ENCODE peak calls at places on chromosome 12, in six cellular contexts. N is IMR-90, T is H9, O is trophoblast cell, R is neuronal stem cell, E is H1. Z is an unnamed sample.

GRCh38 chr12:20596036-20596435 is 99.1 kb upstream of the SLCO1C1 start:
- DNase-seq in N (no peak), T (no peak), O (no peak), R (no peak), E (no peak), Z (no peak)

GRCh38 chr12:124321040-124321481 is 26.2 kb downstream of the RFLNA start:
- DNase-seq in N (peak; percentile 39), T (peak; percentile 85), O (peak; percentile 69), R (peak; percentile 26), E (peak; percentile 99), Z (peak; percentile 62)

GRCh38 chr12:101097829-101098580 is 112.0 kb downstream of the SLC5A8 start:
- DNase-seq in N (no peak), T (no peak), O (no peak), R (no peak), E (no peak), Z (no peak)

GRCh38 chr12:50188875-50189575 is 21.9 kb upstream of the CERS5 start:
- DNase-seq in N (no peak), T (no peak), O (no peak), R (no peak), E (no peak), Z (no peak)

GRCh38 chr12:2259368-2259767 is 206.6 kb downstream of the CACNA1C start:
- DNase-seq in N (no peak), T (no peak), O (no peak), R (no peak), E (no peak), Z (peak; percentile 61)

GRCh38 chr12:131113562-131113961 is 159.9 kb downstream of the ADGRD1 start:
- DNase-seq in N (no peak), T (no peak), O (no peak), R (no peak), E (no peak), Z (no peak)

GRCh38 chr12:131101703-131102492 is 148.2 kb downstream of the ADGRD1 start:
- DNase-seq in N (no peak), T (peak; percentile 21), O (no peak), R (no peak), E (no peak), Z (no peak)

GRCh38 chr12:110266980-110267620 is 13.9 kb upstream of the ATP2A2 start:
- DNase-seq in N (peak; percentile 74), T (no peak), O (no peak), R (no peak), E (no peak), Z (peak; percentile 82)

GRCh38 chr12:43226151-43226550 is 325.9 kb downstream of the ADAMTS20 start:
- DNase-seq in N (no peak), T (no peak), O (no peak), R (no peak), E (no peak), Z (no peak)

GRCh38 chr12:70757830-70758493 is 120.7 kb upstream of the PTPRB start:
- DNase-seq in N (no peak), T (no peak), O (no peak), R (no peak), E (no peak), Z (no peak)

GRCh38 chr12:121775501-121775900 is 18.0 kb downstream of the RHOF start:
- DNase-seq in N (no peak), T (no peak), O (no peak), R (no peak), E (no peak), Z (no peak)

GRCh38 chr12:110312581-110313360 is 31.7 kb downstream of the ATP2A2 start:
- DNase-seq in N (peak; percentile 72), T (no peak), O (peak; percentile 64), R (no peak), E (peak; percentile 14), Z (peak; percentile 70)

GRCh38 chr12:28278499-28278898 is 88.2 kb downstream of the CCDC91 start:
- DNase-seq in N (no peak), T (no peak), O (no peak), R (no peak), E (no peak), Z (no peak)

DNA sequence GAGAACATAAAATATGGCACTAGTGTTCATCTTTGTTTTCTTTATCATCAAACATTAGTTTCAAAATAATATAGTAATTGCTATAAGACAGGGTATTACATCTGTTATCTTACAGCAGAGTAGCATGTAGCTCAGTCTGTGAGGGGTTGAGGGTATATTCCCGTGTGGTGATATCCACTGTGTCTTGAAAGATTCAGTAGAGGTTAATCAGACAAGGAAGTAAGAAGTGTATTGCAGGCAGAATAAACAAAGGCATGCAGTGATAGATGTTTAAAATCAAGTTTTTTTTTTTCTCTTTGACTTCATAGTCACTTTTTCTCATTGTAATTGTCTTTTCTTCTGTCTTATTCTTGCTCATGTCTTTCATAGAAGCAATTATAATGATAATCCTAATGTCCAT is 48.3 kb downstream of the METTL25 start:
- DNase-seq in N (no peak), T (no peak), O (no peak), R (no peak), E (no peak), Z (no peak)
- H2AFZ ChIP-seq in N (no peak overlapping the region), T (no peak overlapping the region), O (no peak overlapping the region), R (no peak overlapping the region), E (no peak overlapping the region), Z (no peak overlapping the region)

GRCh38 chr12:95790025-95790911 is at the start of gene NTN4:
- DNase-seq in N (peak; percentile 24), T (peak; percentile 56), O (peak; percentile 61), R (peak; percentile 17), E (peak; percentile 76), Z (peak; percentile 38)
- H2BK120ac ChIP-seq in N (peak within 1 kb of the TSS; percentile 89), T (no peak within 1 kb of the TSS), O (peak within 1 kb of the TSS; percentile 38), R (no peak within 1 kb of the TSS), E (no peak within 1 kb of the TSS), Z (peak within 1 kb of the TSS; percentile 36)

GRCh38 chr12:46268349-46268616 is 560 bp downstream of the SLC38A1 start:
- DNase-seq in N (peak; percentile 19), T (no peak), O (no peak), R (no peak), E (no peak), Z (no peak)
- H2AFZ ChIP-seq in N (peak overlapping the region; percentile 93), T (no peak overlapping the region), O (peak overlapping the region; percentile 30), R (peak overlapping the region; percentile 96), E (no peak overlapping the region), Z (peak overlapping the region; percentile 30)

GRCh38 chr12:51269174-51270066 is 795 bp downstream of the SMAGP start:
- DNase-seq in N (no peak), T (peak; percentile 90), O (peak; percentile 63), R (peak; percentile 64), E (peak; percentile 87), Z (peak; percentile 26)
- H2BK120ac ChIP-seq in N (peak overlapping the region; percentile 59), T (no peak overlapping the region), O (peak overlapping the region; percentile 76), R (no peak overlapping the region), E (no peak overlapping the region), Z (peak overlapping the region; percentile 95)

GRCh38 chr12:78863482-78864427 is 819 bp upstream of the SYT1 start:
- DNase-seq in N (peak; percentile 39), T (peak; percentile 90), O (peak; percentile 27), R (peak; percentile 67), E (peak; percentile 86), Z (peak; percentile 70)
- H2AFZ ChIP-seq in N (peak overlapping the region; percentile 99), T (peak overlapping the region; percentile 42), O (peak overlapping the region; percentile 71), R (peak overlapping the region; percentile 98), E (peak overlapping the region; percentile 69), Z (peak overlapping the region; percentile 99)

GRCh38 chr12:89352492-89353187 is at the start of gene DUSP6:
- DNase-seq in N (peak; percentile 99), T (peak; percentile 99), O (peak; percentile 86), R (peak; percentile 98), E (peak; percentile 93), Z (peak; percentile 99)

GRCh38 chr12:89354630-89354931 is 2.3 kb upstream of the DUSP6 start:
- DNase-seq in N (peak; percentile 35), T (no peak), O (no peak), R (no peak), E (no peak), Z (peak; percentile 57)

GRCh38 chr12:89355243-89356068 is 3.2 kb upstream of the DUSP6 start:
- DNase-seq in N (no peak), T (no peak), O (no peak), R (no peak), E (no peak), Z (peak; percentile 56)

GRCh38 chr12:89353188-89353822 is 1.0 kb upstream of the DUSP6 start:
- DNase-seq in N (peak; percentile 62), T (peak; percentile 90), O (no peak), R (peak; percentile 73), E (peak; percentile 89), Z (peak; percentile 79)

DNA sequence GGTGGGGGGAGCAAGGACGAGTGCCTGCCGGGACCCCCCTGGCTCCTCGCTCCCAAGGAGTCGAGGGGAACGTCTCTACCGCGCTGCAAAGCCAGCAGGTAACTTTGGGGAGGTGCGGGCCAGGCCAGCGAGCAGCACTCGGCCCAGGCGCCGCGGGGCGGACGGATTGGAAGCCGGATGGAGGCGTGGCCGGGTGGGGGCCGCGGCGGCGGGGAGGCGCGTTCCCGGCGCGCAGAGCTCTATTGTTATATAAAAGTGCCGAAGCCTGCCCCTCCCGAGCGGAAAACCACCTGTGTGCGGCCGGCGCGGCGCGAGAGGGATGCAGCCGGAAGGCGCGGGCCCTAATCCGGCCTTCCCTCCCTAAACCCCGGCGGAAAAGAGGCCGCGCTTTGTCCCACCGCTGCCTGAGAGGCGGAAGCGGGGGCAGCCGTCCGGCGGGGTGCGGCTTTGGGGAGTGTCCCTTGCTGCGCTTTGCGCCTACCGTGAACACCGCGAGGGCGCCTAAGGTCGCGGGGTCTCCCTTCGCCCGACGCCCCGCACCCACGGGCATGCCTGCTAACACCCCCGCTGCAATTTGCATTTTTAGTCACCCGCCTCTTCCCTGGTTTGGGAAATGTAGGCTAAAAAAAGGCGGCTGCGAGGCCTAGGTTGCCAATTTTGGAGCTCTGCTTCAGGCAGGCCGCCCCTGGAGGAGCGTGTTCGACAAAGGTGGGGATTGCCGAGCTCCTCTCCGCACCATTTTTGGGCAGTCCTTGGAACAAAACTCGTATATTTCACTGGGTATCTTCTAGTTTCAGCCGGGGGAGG is 1.7 kb upstream of the DUSP6 start:
- DNase-seq in N (peak; percentile 63), T (peak; percentile 96), O (peak; percentile 45), R (peak; percentile 62), E (peak; percentile 91), Z (peak; percentile 76)
- H2BK120ac ChIP-seq in N (peak overlapping the region; percentile 97), T (no peak overlapping the region), O (peak overlapping the region; percentile 86), R (peak overlapping the region; percentile 33), E (no peak overlapping the region), Z (peak overlapping the region; percentile 98)

GRCh38 chr12:58309806-58310205 is 368.4 kb downstream of the ATP23 start:
- DNase-seq in N (no peak), T (no peak), O (no peak), R (no peak), E (no peak), Z (peak; percentile 14)
- H2AFZ ChIP-seq in N (peak overlapping the region; percentile 50), T (no peak overlapping the region), O (no peak overlapping the region), R (no peak overlapping the region), E (no peak overlapping the region), Z (no peak overlapping the region)

GRCh38 chr12:46373303-46374182 is 970 bp upstream of the SLC38A2 start:
- DNase-seq in N (peak; percentile 68), T (peak; percentile 82), O (peak; percentile 62), R (peak; percentile 60), E (peak; percentile 83), Z (peak; percentile 82)
- H2BK120ac ChIP-seq in N (peak overlapping the region; percentile 95), T (no peak overlapping the region), O (peak overlapping the region; percentile 34), R (peak overlapping the region; percentile 56), E (peak overlapping the region; percentile 0), Z (peak overlapping the region; percentile 92)

GRCh38 chr12:85796001-85796400 is 40.2 kb downstream of the RASSF9 start:
- DNase-seq in N (no peak), T (no peak), O (no peak), R (no peak), E (no peak), Z (no peak)
- H2AFZ ChIP-seq in N (no peak overlapping the region), T (no peak overlapping the region), O (no peak overlapping the region), R (no peak overlapping the region), E (no peak overlapping the region), Z (no peak overlapping the region)

GRCh38 chr12:64681200-64682052 is 71.1 kb downstream of the RASSF3 start:
- DNase-seq in N (no peak), T (no peak), O (no peak), R (no peak), E (no peak), Z (no peak)
- H2BK120ac ChIP-seq in N (no peak overlapping the region), T (no peak overlapping the region), O (no peak overlapping the region), R (no peak overlapping the region), E (no peak overlapping the region), Z (no peak overlapping the region)